ENCODE peak calls at places on chromosomes 12 and 14, in ten cellular contexts. W is occipital lobe; B is hepatocyte; O is amniotic stem cell; V is omental fat pad; C is activated CD4-positive, alpha-beta T cell treated with anti-CD3 and anti-CD28 coated beads, Interleukin-2, amount 50 U/mL, for 4 hours; G is stimulated activated naive CD4-positive, alpha-beta T cell treated with Interleukin-2 at 50 U/mL for 16 hours; L is H7; T is HCEC 1CT; I is B cell. S is an unnamed sample.

GRCh38 chr12:10366875-10367274 is 23.0 kb downstream of the KLRK1 start:
- DNase-seq in W (no peak), B (peak), O (no peak), V (no peak), C (no peak), G (no peak), L (no peak), T (peak), I (no peak), S (peak)

GRCh38 chr12:128792398-128792797 is 31.4 kb downstream of the SLC15A4 start:
- DNase-seq in W (no peak), B (no peak), O (no peak), V (no peak), C (no peak), G (no peak), L (no peak), T (no peak), I (peak), S (no peak)

GRCh38 chr14:100031506-100032281 is 33.5 kb upstream of the EVL start:
- DNase-seq in W (no peak), B (peak), O (peak), V (no peak), C (no peak), G (no peak), L (no peak), T (peak), I (no peak), S (peak)

GRCh38 chr14:50501642-50502041 is 30.7 kb downstream of the MAP4K5 start:
- DNase-seq in W (no peak), B (no peak), O (no peak), V (no peak), C (no peak), G (no peak), L (no peak), T (peak), I (no peak), S (peak)

GRCh38 chr12:130796985-130797686 is 41.9 kb downstream of the STX2 start:
- DNase-seq in W (no peak), B (no peak), O (no peak), V (no peak), C (peak), G (peak), L (no peak), T (no peak), I (no peak), S (no peak)

GRCh38 chr12:116612436-116612835 is 53.3 kb downstream of the MAP1LC3B2 start:
- DNase-seq in W (no peak), B (no peak), O (no peak), V (no peak), C (no peak), G (no peak), L (no peak), T (no peak), I (no peak), S (no peak)

GRCh38 chr14:57487771-57488170 is 5.9 kb downstream of the CCDC198 start:
- DNase-seq in W (no peak), B (no peak), O (no peak), V (no peak), C (no peak), G (no peak), L (no peak), T (peak), I (no peak), S (peak)

GRCh38 chr12:14314801-14315200 is 50.7 kb upstream of the ATF7IP start:
- DNase-seq in W (no peak), B (no peak), O (no peak), V (no peak), C (no peak), G (no peak), L (no peak), T (no peak), I (no peak), S (no peak)

GRCh38 chr14:105944632-105945610 is 418.5 kb downstream of the TMEM121 start:
- DNase-seq in W (no peak), B (no peak), O (no peak), V (peak), C (peak), G (peak), L (no peak), T (no peak), I (peak), S (peak)

GRCh38 chr12:21918456-21918855 is 22.8 kb downstream of the ABCC9 start:
- DNase-seq in W (no peak), B (no peak), O (no peak), V (no peak), C (no peak), G (no peak), L (no peak), T (no peak), I (no peak), S (no peak)

GRCh38 chr14:73237219-73237785 is at the start of gene PAPLN:
- DNase-seq in W (no peak), B (peak), O (no peak), V (no peak), C (no peak), G (no peak), L (peak), T (no peak), I (no peak), S (no peak)

GRCh38 chr14:45271858-45272537 is 19.0 kb upstream of the MIS18BP1 start:
- DNase-seq in W (no peak), B (no peak), O (no peak), V (no peak), C (no peak), G (no peak), L (no peak), T (no peak), I (no peak), S (no peak)

GRCh38 chr12:108305520-108305919 is 33.6 kb downstream of the CMKLR1 start:
- DNase-seq in W (peak), B (peak), O (peak), V (peak), C (no peak), G (peak), L (no peak), T (peak), I (no peak), S (peak)

GRCh38 chr12:106084048-106084671 is 54.6 kb downstream of the NUAK1 start:
- DNase-seq in W (no peak), B (no peak), O (no peak), V (no peak), C (no peak), G (no peak), L (peak), T (peak), I (no peak), S (no peak)

GRCh38 chr14:29799718-29800117 is 127.9 kb downstream of the PRKD1 start:
- DNase-seq in W (no peak), B (no peak), O (no peak), V (no peak), C (no peak), G (no peak), L (no peak), T (no peak), I (peak), S (no peak)

S was measured in RKO.